ENCODE peak calls at places on chromosomes 6 and 20, in seven cellular contexts. One of them, this sample, is unnamed.

GRCh38 chr20:8020314-8021079 is 936 bp upstream of the TMX4 start:
- DNase-seq in putamen: no peak
- DNase-seq in activated CD4-positive, alpha-beta T cell treated with anti-CD3 and anti-CD28 coated beads for 48 hours: no peak
- DNase-seq in stimulated activated CD4-positive, alpha-beta T cell treated with anti-CD3 and anti-CD28 coated beads, Interleukin-4, amount 100 ng/mL, for 24 hours: no peak
- DNase-seq in NCI-H1092: peak; percentile 16
- DNase-seq in A549: no peak
- DNase-seq in NCI-H1930: no peak
- DNase-seq in this sample: no peak

GRCh38 chr6:46998436-46999017 is 43.6 kb downstream of the ADGRF1 start:
- DNase-seq in A549: no peak
- DNase-seq in stimulated activated CD4-positive, alpha-beta T cell treated with anti-CD3 and anti-CD28 coated beads, Interleukin-4, amount 100 ng/mL, for 24 hours: no peak
- DNase-seq in activated CD4-positive, alpha-beta T cell treated with anti-CD3 and anti-CD28 coated beads for 48 hours: no peak
- DNase-seq in NCI-H1092: no peak
- DNase-seq in putamen: no peak
- DNase-seq in NCI-H1930: no peak
- DNase-seq in this sample: peak; percentile 13

GRCh38 chr20:49567421-49568256 is at the start of gene PTGIS:
- DNase-seq in A549: no peak
- DNase-seq in NCI-H1092: no peak
- DNase-seq in putamen: no peak
- DNase-seq in NCI-H1930: no peak
- DNase-seq in stimulated activated CD4-positive, alpha-beta T cell treated with anti-CD3 and anti-CD28 coated beads, Interleukin-4, amount 100 ng/mL, for 24 hours: no peak
- DNase-seq in activated CD4-positive, alpha-beta T cell treated with anti-CD3 and anti-CD28 coated beads for 48 hours: no peak
- DNase-seq in this sample: no peak

GRCh38 chr20:12090920-12091319 is 173.2 kb downstream of the BTBD3 start:
- DNase-seq in NCI-H1930: no peak
- DNase-seq in NCI-H1092: no peak
- DNase-seq in activated CD4-positive, alpha-beta T cell treated with anti-CD3 and anti-CD28 coated beads for 48 hours: no peak
- DNase-seq in putamen: no peak
- DNase-seq in stimulated activated CD4-positive, alpha-beta T cell treated with anti-CD3 and anti-CD28 coated beads, Interleukin-4, amount 100 ng/mL, for 24 hours: no peak
- DNase-seq in A549: no peak
- DNase-seq in this sample: no peak

GRCh38 chr6:159044899-159045727 is at the start of gene TAGAP:
- DNase-seq in putamen: no peak
- DNase-seq in stimulated activated CD4-positive, alpha-beta T cell treated with anti-CD3 and anti-CD28 coated beads, Interleukin-4, amount 100 ng/mL, for 24 hours: peak; percentile 92
- DNase-seq in NCI-H1092: no peak
- DNase-seq in NCI-H1930: no peak
- DNase-seq in activated CD4-positive, alpha-beta T cell treated with anti-CD3 and anti-CD28 coated beads for 48 hours: peak; percentile 88
- DNase-seq in A549: no peak
- DNase-seq in this sample: no peak

GRCh38 chr6:129206761-129207330 is 323.9 kb downstream of the LAMA2 start:
- DNase-seq in stimulated activated CD4-positive, alpha-beta T cell treated with anti-CD3 and anti-CD28 coated beads, Interleukin-4, amount 100 ng/mL, for 24 hours: no peak
- DNase-seq in putamen: no peak
- DNase-seq in NCI-H1092: no peak
- DNase-seq in A549: no peak
- DNase-seq in NCI-H1930: no peak
- DNase-seq in activated CD4-positive, alpha-beta T cell treated with anti-CD3 and anti-CD28 coated beads for 48 hours: no peak
- DNase-seq in this sample: no peak

GRCh38 chr20:51628533-51629398 is 86.2 kb upstream of the NFATC2 start:
- DNase-seq in NCI-H1092: no peak
- DNase-seq in A549: no peak
- DNase-seq in NCI-H1930: no peak
- DNase-seq in activated CD4-positive, alpha-beta T cell treated with anti-CD3 and anti-CD28 coated beads for 48 hours: peak; percentile 39
- DNase-seq in stimulated activated CD4-positive, alpha-beta T cell treated with anti-CD3 and anti-CD28 coated beads, Interleukin-4, amount 100 ng/mL, for 24 hours: peak; percentile 33
- DNase-seq in putamen: no peak
- DNase-seq in this sample: peak; percentile 54

GRCh38 chr6:72245565-72245964 is 359.2 kb downstream of the RIMS1 start:
- DNase-seq in activated CD4-positive, alpha-beta T cell treated with anti-CD3 and anti-CD28 coated beads for 48 hours: no peak
- DNase-seq in NCI-H1930: no peak
- DNase-seq in putamen: no peak
- DNase-seq in stimulated activated CD4-positive, alpha-beta T cell treated with anti-CD3 and anti-CD28 coated beads, Interleukin-4, amount 100 ng/mL, for 24 hours: no peak
- DNase-seq in NCI-H1092: no peak
- DNase-seq in A549: no peak
- DNase-seq in this sample: no peak

GRCh38 chr20:61773081-61773631 is 292.5 kb downstream of the TAF4 start:
- DNase-seq in NCI-H1930: no peak
- DNase-seq in activated CD4-positive, alpha-beta T cell treated with anti-CD3 and anti-CD28 coated beads for 48 hours: no peak
- DNase-seq in stimulated activated CD4-positive, alpha-beta T cell treated with anti-CD3 and anti-CD28 coated beads, Interleukin-4, amount 100 ng/mL, for 24 hours: no peak
- DNase-seq in A549: no peak
- DNase-seq in putamen: no peak
- DNase-seq in NCI-H1092: no peak
- DNase-seq in this sample: no peak

GRCh38 chr20:63053430-63054102 is 46.8 kb upstream of the BHLHE23 start:
- DNase-seq in stimulated activated CD4-positive, alpha-beta T cell treated with anti-CD3 and anti-CD28 coated beads, Interleukin-4, amount 100 ng/mL, for 24 hours: no peak
- DNase-seq in putamen: no peak
- DNase-seq in NCI-H1930: no peak
- DNase-seq in NCI-H1092: no peak
- DNase-seq in A549: no peak
- DNase-seq in activated CD4-positive, alpha-beta T cell treated with anti-CD3 and anti-CD28 coated beads for 48 hours: no peak
- DNase-seq in this sample: no peak

GRCh38 chr6:55980627-55981211 is 105.3 kb upstream of the BMP5 start:
- DNase-seq in stimulated activated CD4-positive, alpha-beta T cell treated with anti-CD3 and anti-CD28 coated beads, Interleukin-4, amount 100 ng/mL, for 24 hours: no peak
- DNase-seq in putamen: peak; percentile 17
- DNase-seq in activated CD4-positive, alpha-beta T cell treated with anti-CD3 and anti-CD28 coated beads for 48 hours: no peak
- DNase-seq in NCI-H1092: peak; percentile 5
- DNase-seq in A549: peak; percentile 4
- DNase-seq in NCI-H1930: peak; percentile 4
- DNase-seq in this sample: peak; percentile 5

GRCh38 chr20:45372646-45373352 is 5.3 kb downstream of the TP53TG5 start:
- DNase-seq in activated CD4-positive, alpha-beta T cell treated with anti-CD3 and anti-CD28 coated beads for 48 hours: no peak
- DNase-seq in NCI-H1092: no peak
- DNase-seq in putamen: peak; percentile 71
- DNase-seq in NCI-H1930: no peak
- DNase-seq in stimulated activated CD4-positive, alpha-beta T cell treated with anti-CD3 and anti-CD28 coated beads, Interleukin-4, amount 100 ng/mL, for 24 hours: no peak
- DNase-seq in A549: no peak
- DNase-seq in this sample: no peak

GRCh38 chr20:33443006-33443511 is 504 bp downstream of the SNTA1 start:
- DNase-seq in A549: peak; percentile 17
- DNase-seq in activated CD4-positive, alpha-beta T cell treated with anti-CD3 and anti-CD28 coated beads for 48 hours: peak; percentile 34
- DNase-seq in NCI-H1930: no peak
- DNase-seq in NCI-H1092: peak; percentile 33
- DNase-seq in putamen: no peak
- DNase-seq in stimulated activated CD4-positive, alpha-beta T cell treated with anti-CD3 and anti-CD28 coated beads, Interleukin-4, amount 100 ng/mL, for 24 hours: peak; percentile 12
- DNase-seq in this sample: no peak

GRCh38 chr20:6164421-6165341 is 41.9 kb upstream of the FERMT1 start:
- DNase-seq in putamen: no peak
- DNase-seq in NCI-H1930: no peak
- DNase-seq in A549: no peak
- DNase-seq in activated CD4-positive, alpha-beta T cell treated with anti-CD3 and anti-CD28 coated beads for 48 hours: no peak
- DNase-seq in NCI-H1092: peak; percentile 61
- DNase-seq in stimulated activated CD4-positive, alpha-beta T cell treated with anti-CD3 and anti-CD28 coated beads, Interleukin-4, amount 100 ng/mL, for 24 hours: no peak
- DNase-seq in this sample: no peak

GRCh38 chr20:57769756-57770155 is 59.9 kb upstream of the PMEPA1 start:
- DNase-seq in stimulated activated CD4-positive, alpha-beta T cell treated with anti-CD3 and anti-CD28 coated beads, Interleukin-4, amount 100 ng/mL, for 24 hours: no peak
- DNase-seq in NCI-H1930: no peak
- DNase-seq in activated CD4-positive, alpha-beta T cell treated with anti-CD3 and anti-CD28 coated beads for 48 hours: no peak
- DNase-seq in A549: no peak
- DNase-seq in putamen: no peak
- DNase-seq in NCI-H1092: no peak
- DNase-seq in this sample: no peak

GRCh38 chr20:2698186-2698817 is 5.7 kb downstream of the EBF4 start:
- DNase-seq in NCI-H1092: no peak
- DNase-seq in NCI-H1930: no peak
- DNase-seq in A549: no peak
- DNase-seq in activated CD4-positive, alpha-beta T cell treated with anti-CD3 and anti-CD28 coated beads for 48 hours: no peak
- DNase-seq in stimulated activated CD4-positive, alpha-beta T cell treated with anti-CD3 and anti-CD28 coated beads, Interleukin-4, amount 100 ng/mL, for 24 hours: no peak
- DNase-seq in putamen: no peak
- DNase-seq in this sample: no peak

GRCh38 chr6:29676981-29677601 is 3.9 kb downstream of the ZFP57 start:
- DNase-seq in NCI-H1930: no peak
- DNase-seq in putamen: no peak
- DNase-seq in A549: no peak
- DNase-seq in NCI-H1092: peak; percentile 27
- DNase-seq in stimulated activated CD4-positive, alpha-beta T cell treated with anti-CD3 and anti-CD28 coated beads, Interleukin-4, amount 100 ng/mL, for 24 hours: no peak
- DNase-seq in activated CD4-positive, alpha-beta T cell treated with anti-CD3 and anti-CD28 coated beads for 48 hours: no peak
- DNase-seq in this sample: peak; percentile 23

GRCh38 chr20:36541227-36542018 is at the start of gene MYL9:
- DNase-seq in NCI-H1930: no peak
- DNase-seq in NCI-H1092: no peak
- DNase-seq in activated CD4-positive, alpha-beta T cell treated with anti-CD3 and anti-CD28 coated beads for 48 hours: no peak
- DNase-seq in putamen: no peak
- DNase-seq in stimulated activated CD4-positive, alpha-beta T cell treated with anti-CD3 and anti-CD28 coated beads, Interleukin-4, amount 100 ng/mL, for 24 hours: no peak
- DNase-seq in A549: no peak
- DNase-seq in this sample: peak; percentile 64

GRCh38 chr6:34525431-34526175 is 30.5 kb downstream of the SPDEF start:
- DNase-seq in NCI-H1092: no peak
- DNase-seq in A549: no peak
- DNase-seq in NCI-H1930: no peak
- DNase-seq in putamen: no peak
- DNase-seq in activated CD4-positive, alpha-beta T cell treated with anti-CD3 and anti-CD28 coated beads for 48 hours: no peak
- DNase-seq in stimulated activated CD4-positive, alpha-beta T cell treated with anti-CD3 and anti-CD28 coated beads, Interleukin-4, amount 100 ng/mL, for 24 hours: no peak
- DNase-seq in this sample: no peak

GRCh38 chr20:31675828-31676533 is 38.3 kb downstream of the COX4I2 start:
- DNase-seq in NCI-H1930: no peak
- DNase-seq in putamen: peak; percentile 74
- DNase-seq in NCI-H1092: no peak
- DNase-seq in activated CD4-positive, alpha-beta T cell treated with anti-CD3 and anti-CD28 coated beads for 48 hours: peak; percentile 73
- DNase-seq in A549: no peak
- DNase-seq in stimulated activated CD4-positive, alpha-beta T cell treated with anti-CD3 and anti-CD28 coated beads, Interleukin-4, amount 100 ng/mL, for 24 hours: peak; percentile 65
- DNase-seq in this sample: no peak

GRCh38 chr6:40845588-40845987 is 193.4 kb downstream of the UNC5CL start:
- DNase-seq in A549: peak; percentile 15
- DNase-seq in putamen: no peak
- DNase-seq in NCI-H1092: no peak
- DNase-seq in NCI-H1930: peak; percentile 22
- DNase-seq in activated CD4-positive, alpha-beta T cell treated with anti-CD3 and anti-CD28 coated beads for 48 hours: peak; percentile 41
- DNase-seq in stimulated activated CD4-positive, alpha-beta T cell treated with anti-CD3 and anti-CD28 coated beads, Interleukin-4, amount 100 ng/mL, for 24 hours: peak; percentile 13
- DNase-seq in this sample: peak; percentile 42

This sample was measured in HFFc6.